ENCODE peak calls at places on chromosome 15, in five cellular contexts. O is hypothalamus; J is activated CD8-positive, alpha-beta memory T cell treated with anti-CD3 and anti-CD28 coated beads, Interleukin-2, amount 50 U/mL, for 4 hours; Q is ecto neural progenitor cell; T is CD8-positive, alpha-beta T cell. A is an unnamed sample.

GRCh38 chr15:38846351-38846750 is 281.7 kb upstream of the RASGRP1 start:
- DNase-seq in O (no peak), J (no peak), Q (no peak), T (no peak), A (no peak)

GRCh38 chr15:85730001-85730820 is 64.5 kb downstream of the KLHL25 start:
- DNase-seq in O (no peak), J (no peak), Q (no peak), T (no peak), A (peak; percentile 66)

GRCh38 chr15:40308844-40309189 is 1.1 kb upstream of the PLCB2 start:
- DNase-seq in O (no peak), J (no peak), Q (no peak), T (no peak), A (peak; percentile 51)

GRCh38 chr15:64149424-64150235 is 1.9 kb upstream of the SNX22 start:
- DNase-seq in O (no peak), J (no peak), Q (no peak), T (no peak), A (no peak)

GRCh38 chr15:42037650-42038049 is 16.8 kb upstream of the PLA2G4E start:
- DNase-seq in O (no peak), J (no peak), Q (no peak), T (no peak), A (no peak)

GRCh38 chr15:60299452-60300047 is 98.2 kb downstream of the ANXA2 start:
- DNase-seq in O (peak; percentile 59), J (no peak), Q (no peak), T (no peak), A (peak; percentile 58)

GRCh38 chr15:75650908-75651809 is 3.4 kb downstream of the SNX33 start:
- DNase-seq in O (no peak), J (no peak), Q (no peak), T (no peak), A (peak; percentile 60)

GRCh38 chr15:24933716-24934115 is 21.1 kb upstream of the SNRPN start:
- DNase-seq in O (no peak), J (no peak), Q (no peak), T (no peak), A (no peak)

GRCh38 chr15:25624504-25625172 is 185.8 kb upstream of the UBE3A start:
- DNase-seq in O (no peak), J (no peak), Q (no peak), T (no peak), A (no peak)

GRCh38 chr15:67744331-67745058 is 80.8 kb upstream of the SKOR1 start:
- DNase-seq in O (no peak), J (no peak), Q (no peak), T (no peak), A (no peak)

GRCh38 chr15:29097971-29098370 is 171.7 kb downstream of the NSMCE3 start:
- DNase-seq in O (no peak), J (no peak), Q (no peak), T (no peak), A (no peak)

GRCh38 chr15:48253186-48253585 is 47.1 kb downstream of the SLC12A1 start:
- DNase-seq in O (no peak), J (no peak), Q (no peak), T (no peak), A (no peak)

GRCh38 chr15:68488290-68488689 is 56.3 kb upstream of the ITGA11 start:
- DNase-seq in O (no peak), J (no peak), Q (no peak), T (no peak), A (no peak)

GRCh38 chr15:66151809-66152208 is 101.7 kb downstream of the MEGF11 start:
- DNase-seq in O (no peak), J (no peak), Q (no peak), T (no peak), A (no peak)

GRCh38 chr15:29134641-29135071 is 135.0 kb downstream of the NSMCE3 start:
- DNase-seq in O (no peak), J (no peak), Q (no peak), T (no peak), A (no peak)

GRCh38 chr15:73927476-73928240 is 1.4 kb downstream of the LOXL1 start:
- DNase-seq in O (no peak), J (peak; percentile 78), Q (peak; percentile 81), T (peak; percentile 81), A (peak; percentile 85)

GRCh38 chr15:85473455-85473854 is 93.1 kb downstream of the AKAP13 start:
- DNase-seq in O (no peak), J (no peak), Q (no peak), T (no peak), A (no peak)

GRCh38 chr15:96585634-96586386 is 255.3 kb downstream of the NR2F2 start:
- DNase-seq in O (no peak), J (no peak), Q (no peak), T (no peak), A (no peak)

GRCh38 chr15:31930967-31931366 is 99.3 kb upstream of the CHRNA7 start:
- DNase-seq in O (no peak), J (no peak), Q (no peak), T (no peak), A (no peak)

GRCh38 chr15:28990390-28990789 is 104.6 kb downstream of the APBA2 start:
- DNase-seq in O (no peak), J (no peak), Q (no peak), T (no peak), A (no peak)

GRCh38 chr15:44810237-44810636 is 73.9 kb downstream of the TRIM69 start:
- DNase-seq in O (no peak), J (no peak), Q (no peak), T (no peak), A (peak; percentile 58)

GRCh38 chr15:100236981-100237720 is 104.6 kb downstream of the ADAMTS17 start:
- DNase-seq in O (no peak), J (no peak), Q (no peak), T (no peak), A (no peak)

GRCh38 chr15:93800805-93801204 is 430.6 kb upstream of the MCTP2 start:
- DNase-seq in O (no peak), J (no peak), Q (no peak), T (no peak), A (no peak)